ENCODE peak calls at places on chromosome 5, in ten cellular contexts. Y is stimulated activated CD4-positive, alpha-beta T cell treated with anti-CD3 and anti-CD28 coated beads, Interleukin-12 subunit alpha, Interleukin-12 subunit beta, amount 100 ng/mL, for 4 hours; J is astrocyte of the spinal cord; G is tibial nerve; Z is SK-MEL-5; Q is lower lobe of right lung; H is activated gamma-delta T cell treated with Interleukin-2 at 50 U/mL for 16 hours; O is tibial artery; B is GM23338; A is anterior cingulate cortex. E is an unnamed sample.

GRCh38 chr5:107900721-107901120 is 230.0 kb upstream of the EFNA5 start:
- DNase-seq in G (no peak), J (no peak), A (no peak), Q (no peak), Y (no peak), Z (no peak), B (no peak), H (no peak), O (no peak), E (no peak)

GRCh38 chr5:122882836-122883235 is 37.4 kb downstream of the SNX24 start:
- DNase-seq in G (no peak), O (no peak), Q (no peak), Z (no peak), Y (no peak), H (no peak), B (no peak), A (no peak), J (peak; percentile 47), E (no peak)

GRCh38 chr5:121731377-121731776 is 120.3 kb upstream of the FTMT start:
- DNase-seq in G (no peak), A (no peak), Z (no peak), O (no peak), Q (no peak), H (no peak), B (no peak), Y (no peak), J (no peak), E (no peak)

GRCh38 chr5:61468483-61468865 is 136.4 kb downstream of the ZSWIM6 start:
- DNase-seq in Q (no peak), Y (no peak), O (no peak), H (no peak), J (no peak), G (no peak), Z (peak; percentile 28), B (peak; percentile 45), A (no peak), E (no peak)

GRCh38 chr5:78699565-78700143 is 51.1 kb upstream of the LHFPL2 start:
- DNase-seq in H (no peak), J (peak; percentile 92), G (no peak), Y (no peak), B (no peak), Z (peak; percentile 99), A (no peak), Q (no peak), O (no peak), E (no peak)

GRCh38 chr5:171705830-171706229 is 79.8 kb upstream of the SMIM23 start:
- DNase-seq in B (no peak), G (no peak), A (no peak), Q (no peak), Y (no peak), J (no peak), H (no peak), O (no peak), Z (no peak), E (no peak)

GRCh38 chr5:51386916-51387853 is 3.9 kb downstream of the ISL1 start:
- DNase-seq in Q (no peak), Z (peak; percentile 7), J (no peak), B (peak; percentile 73), Y (no peak), A (no peak), G (no peak), O (no peak), H (no peak), E (no peak)

GRCh38 chr5:132199116-132199680 is 28.5 kb downstream of the P4HA2 start:
- DNase-seq in A (no peak), H (no peak), Q (no peak), Y (no peak), G (no peak), B (no peak), J (no peak), Z (no peak), O (no peak), E (no peak)

GRCh38 chr5:50767588-50767987 is 101.2 kb downstream of the PARP8 start:
- DNase-seq in H (no peak), B (no peak), Y (no peak), J (peak; percentile 55), G (no peak), Z (no peak), O (no peak), Q (no peak), A (no peak), E (no peak)

GRCh38 chr5:76403963-76404693 is 1.0 kb downstream of the IQGAP2 start:
- DNase-seq in H (peak; percentile 76), Q (peak; percentile 68), J (no peak), Y (peak; percentile 54), G (peak; percentile 16), A (no peak), Z (no peak), O (peak; percentile 30), B (peak; percentile 93), E (peak; percentile 26)

GRCh38 chr5:72556351-72557146 is 49.3 kb upstream of the ZNF366 start:
- DNase-seq in H (peak; percentile 12), O (peak; percentile 54), J (peak; percentile 64), Y (peak; percentile 14), G (peak; percentile 25), B (peak; percentile 92), Z (no peak), Q (peak; percentile 77), A (no peak), E (peak; percentile 45)

GRCh38 chr5:135033026-135033861 is 784 bp downstream of the PITX1 start:
- DNase-seq in Q (peak; percentile 45), A (no peak), Z (no peak), Y (no peak), O (no peak), H (no peak), G (no peak), J (peak; percentile 21), B (peak; percentile 81), E (no peak)

GRCh38 chr5:176851871-176852270 is 41.5 kb downstream of the UNC5A start:
- DNase-seq in Z (no peak), Q (no peak), B (no peak), Y (no peak), G (no peak), H (no peak), O (no peak), J (no peak), A (no peak), E (no peak)

GRCh38 chr5:101473483-101473882 is 570.4 kb upstream of the ST8SIA4 start:
- DNase-seq in H (no peak), Y (no peak), Z (no peak), O (no peak), G (no peak), A (no peak), J (peak; percentile 28), Q (no peak), B (no peak), E (no peak)

GRCh38 chr5:62640437-62640836 is 61.8 kb downstream of the LRRC70 start:
- DNase-seq in B (no peak), G (no peak), Q (no peak), Y (no peak), H (no peak), A (no peak), J (no peak), Z (no peak), O (no peak), E (no peak)

GRCh38 chr5:71475788-71476384 is 20.4 kb downstream of the BDP1 start:
- DNase-seq in O (no peak), H (no peak), A (no peak), Q (no peak), B (peak; percentile 71), Y (no peak), Z (peak; percentile 58), J (peak; percentile 32), G (no peak), E (no peak)

GRCh38 chr5:133145436-133146143 is 93.8 kb downstream of the HSPA4 start:
- DNase-seq in Q (no peak), A (no peak), H (no peak), J (no peak), Z (no peak), B (no peak), G (no peak), Y (no peak), O (no peak), E (no peak)

GRCh38 chr5:57687641-57688040 is 205.0 kb upstream of the ACTBL2 start:
- DNase-seq in O (no peak), J (no peak), G (no peak), Q (no peak), B (no peak), Z (no peak), Y (no peak), H (no peak), A (no peak), E (no peak)

GRCh38 chr5:133599600-133599999 is 12.7 kb downstream of the FSTL4 start:
- DNase-seq in H (no peak), Y (no peak), B (no peak), Q (no peak), Z (no peak), A (no peak), G (no peak), J (no peak), O (no peak), E (no peak)

GRCh38 chr5:10539685-10539998 is 24.2 kb upstream of the ANKRD33B start:
- DNase-seq in Y (no peak), B (no peak), A (no peak), Z (no peak), G (no peak), J (no peak), H (no peak), Q (no peak), O (no peak), E (no peak)

GRCh38 chr5:10227396-10227795 is 22.3 kb downstream of the ATPSCKMT start:
- DNase-seq in A (no peak), Z (no peak), Y (no peak), O (no peak), J (peak; percentile 83), Q (no peak), G (no peak), B (no peak), H (no peak), E (no peak)

GRCh38 chr5:79702606-79703380 is 13.2 kb downstream of the CMYA5 start:
- DNase-seq in A (no peak), B (peak; percentile 60), O (no peak), H (peak; percentile 10), Q (no peak), Z (peak; percentile 52), Y (peak; percentile 18), J (no peak), G (no peak), E (no peak)

GRCh38 chr5:72611111-72611724 is 104.0 kb upstream of the ZNF366 start:
- DNase-seq in Q (peak; percentile 81), J (peak; percentile 81), H (peak; percentile 26), G (peak; percentile 62), Y (peak; percentile 36), B (peak; percentile 92), A (peak; percentile 47), Z (peak; percentile 84), O (peak; percentile 73), E (peak; percentile 70)

GRCh38 chr5:32500206-32500605 is 55.7 kb upstream of the ZFR start:
- DNase-seq in A (no peak), G (no peak), O (no peak), B (peak; percentile 85), Y (no peak), Q (no peak), Z (no peak), J (no peak), H (no peak), E (no peak)

GRCh38 chr5:10632110-10632903 is 68.4 kb downstream of the ANKRD33B start:
- DNase-seq in G (no peak), H (no peak), O (no peak), Z (no peak), Y (peak; percentile 37), J (peak; percentile 66), Q (no peak), A (no peak), B (no peak), E (no peak)

E was measured in heart right ventricle.